ENCODE peak calls at places on chromosomes 1 and 21, in seven cellular contexts. One of them, this sample, is unnamed.

GRCh38 chr1:65514083-65514482 is 93.6 kb downstream of the LEPR start:
- DNase-seq in right cardiac atrium: no peak
- DNase-seq in HFFc6: peak; percentile 58
- DNase-seq in fibroblast of pulmonary artery: no peak
- DNase-seq in kidney: no peak
- DNase-seq in RWPE1: no peak
- DNase-seq in heart left ventricle: no peak
- DNase-seq in this sample: no peak

GRCh38 chr1:182616130-182617074 is 12.2 kb upstream of the RGS16 start:
- DNase-seq in right cardiac atrium: peak; percentile 79
- DNase-seq in HFFc6: no peak
- DNase-seq in fibroblast of pulmonary artery: peak; percentile 68
- DNase-seq in kidney: peak; percentile 86
- DNase-seq in RWPE1: no peak
- DNase-seq in heart left ventricle: peak; percentile 52
- DNase-seq in this sample: no peak

GRCh38 chr21:25733859-25734653 is 648 bp downstream of the ATP5PF start:
- DNase-seq in right cardiac atrium: no peak
- DNase-seq in HFFc6: peak; percentile 15
- DNase-seq in fibroblast of pulmonary artery: peak; percentile 31
- DNase-seq in kidney: peak; percentile 82
- DNase-seq in RWPE1: no peak
- DNase-seq in heart left ventricle: peak; percentile 30
- DNase-seq in this sample: no peak

GRCh38 chr1:116573388-116574100 is 2.7 kb upstream of the CD58 start:
- DNase-seq in right cardiac atrium: no peak
- DNase-seq in HFFc6: no peak
- DNase-seq in fibroblast of pulmonary artery: peak; percentile 56
- DNase-seq in kidney: no peak
- DNase-seq in RWPE1: no peak
- DNase-seq in heart left ventricle: no peak
- DNase-seq in this sample: no peak

GRCh38 chr1:64623750-64624445 is 121.0 kb upstream of the RAVER2 start:
- DNase-seq in right cardiac atrium: no peak
- DNase-seq in HFFc6: peak; percentile 9
- DNase-seq in fibroblast of pulmonary artery: peak; percentile 28
- DNase-seq in kidney: no peak
- DNase-seq in RWPE1: peak; percentile 76
- DNase-seq in heart left ventricle: no peak
- DNase-seq in this sample: no peak

GRCh38 chr1:235864965-235865525 is 1.7 kb downstream of the LYST start:
- DNase-seq in right cardiac atrium: no peak
- DNase-seq in HFFc6: no peak
- DNase-seq in fibroblast of pulmonary artery: no peak
- DNase-seq in kidney: no peak
- DNase-seq in RWPE1: no peak
- DNase-seq in heart left ventricle: no peak
- DNase-seq in this sample: no peak

GRCh38 chr1:236181059-236181458 is 38.7 kb downstream of the GPR137B start:
- DNase-seq in right cardiac atrium: no peak
- DNase-seq in HFFc6: no peak
- DNase-seq in fibroblast of pulmonary artery: peak; percentile 21
- DNase-seq in kidney: no peak
- DNase-seq in RWPE1: peak; percentile 13
- DNase-seq in heart left ventricle: no peak
- DNase-seq in this sample: no peak

GRCh38 chr1:198657550-198658064 is 18.8 kb downstream of the PTPRC start:
- DNase-seq in right cardiac atrium: no peak
- DNase-seq in HFFc6: peak; percentile 99
- DNase-seq in fibroblast of pulmonary artery: peak; percentile 98
- DNase-seq in kidney: no peak
- DNase-seq in RWPE1: peak; percentile 75
- DNase-seq in heart left ventricle: no peak
- DNase-seq in this sample: no peak

GRCh38 chr1:183077107-183077506 is 53.9 kb downstream of the LAMC1 start:
- DNase-seq in right cardiac atrium: no peak
- DNase-seq in HFFc6: no peak
- DNase-seq in fibroblast of pulmonary artery: peak; percentile 31
- DNase-seq in kidney: no peak
- DNase-seq in RWPE1: no peak
- DNase-seq in heart left ventricle: no peak
- DNase-seq in this sample: no peak

GRCh38 chr1:24856787-24857527 is 73.1 kb downstream of the RUNX3 start:
- DNase-seq in right cardiac atrium: no peak
- DNase-seq in HFFc6: no peak
- DNase-seq in fibroblast of pulmonary artery: no peak
- DNase-seq in kidney: no peak
- DNase-seq in RWPE1: no peak
- DNase-seq in heart left ventricle: no peak
- DNase-seq in this sample: no peak

GRCh38 chr1:86318431-86318830 is 77.7 kb downstream of the ODF2L start:
- DNase-seq in right cardiac atrium: no peak
- DNase-seq in HFFc6: no peak
- DNase-seq in fibroblast of pulmonary artery: no peak
- DNase-seq in kidney: no peak
- DNase-seq in RWPE1: no peak
- DNase-seq in heart left ventricle: no peak
- DNase-seq in this sample: no peak

GRCh38 chr1:205542367-205542766 is 37.9 kb downstream of the CDK18 start:
- DNase-seq in right cardiac atrium: no peak
- DNase-seq in HFFc6: no peak
- DNase-seq in fibroblast of pulmonary artery: no peak
- DNase-seq in kidney: no peak
- DNase-seq in RWPE1: no peak
- DNase-seq in heart left ventricle: no peak
- DNase-seq in this sample: peak; percentile 50

GRCh38 chr1:180235077-180235501 is 5.0 kb downstream of the LHX4 start:
- DNase-seq in right cardiac atrium: no peak
- DNase-seq in HFFc6: no peak
- DNase-seq in fibroblast of pulmonary artery: no peak
- DNase-seq in kidney: no peak
- DNase-seq in RWPE1: no peak
- DNase-seq in heart left ventricle: no peak
- DNase-seq in this sample: peak; percentile 76

GRCh38 chr1:59375321-59376220 is 78.7 kb downstream of the FGGY start:
- DNase-seq in right cardiac atrium: no peak
- DNase-seq in HFFc6: peak; percentile 100
- DNase-seq in fibroblast of pulmonary artery: peak; percentile 94
- DNase-seq in kidney: no peak
- DNase-seq in RWPE1: peak; percentile 93
- DNase-seq in heart left ventricle: no peak
- DNase-seq in this sample: no peak